ENCODE peak calls at places on chromosome 14, in six cellular contexts. K is 8988T, G is GM19239, S is M059J, H is HCEC 1CT, Y is WTC11. B is an unnamed sample.

GRCh38 chr14:22887260-22887989 is 4.4 kb downstream of the REM2 start:
- DNase-seq in G (peak), H (peak), Y (peak), S (peak), K (no peak), B (no peak)

GRCh38 chr14:22811752-22812151 is 3.5 kb downstream of the SLC7A7 start:
- DNase-seq in G (no peak), S (no peak), Y (no peak), H (no peak), K (no peak), B (no peak)

GRCh38 chr14:73755434-73756014 is 41.3 kb upstream of the PNMA1 start:
- DNase-seq in K (no peak), G (no peak), H (no peak), Y (no peak), S (peak), B (no peak)

GRCh38 chr14:29668201-29668600 is 259.4 kb downstream of the PRKD1 start:
- DNase-seq in K (no peak), Y (no peak), G (no peak), S (no peak), H (no peak), B (no peak)

GRCh38 chr14:66539034-66539433 is 31.1 kb downstream of the GPHN start:
- DNase-seq in Y (no peak), S (no peak), K (no peak), H (no peak), G (no peak), B (peak)

GRCh38 chr14:56490379-56490778 is 89.2 kb upstream of the TMEM260 start:
- DNase-seq in Y (no peak), S (peak), G (no peak), H (peak), K (no peak), B (no peak)

GRCh38 chr14:72590577-72590976 is 303.3 kb downstream of the DPF3 start:
- DNase-seq in G (no peak), K (no peak), H (no peak), Y (no peak), S (no peak), B (peak)

GRCh38 chr14:53399057-53399456 is 245.9 kb upstream of the DDHD1 start:
- DNase-seq in K (no peak), H (peak), G (no peak), S (peak), Y (peak), B (no peak)

GRCh38 chr14:35402323-35403084 is 2.0 kb downstream of the NFKBIA start:
- DNase-seq in G (no peak), H (no peak), K (no peak), Y (no peak), S (no peak), B (no peak)

GRCh38 chr14:87304404-87304803 is 688.6 kb downstream of the GALC start:
- DNase-seq in K (no peak), H (no peak), S (no peak), G (no peak), Y (no peak), B (no peak)

GRCh38 chr14:51652168-51653095 is 722 bp downstream of the FRMD6 start:
- DNase-seq in S (peak), G (peak), K (peak), Y (peak), H (peak), B (no peak)

GRCh38 chr14:61642246-61642982 is 52.9 kb upstream of the HIF1A start:
- DNase-seq in G (no peak), K (no peak), Y (no peak), H (peak), S (no peak), B (no peak)

GRCh38 chr14:86333506-86333905 is 803.6 kb downstream of the FLRT2 start:
- DNase-seq in K (no peak), S (no peak), Y (no peak), G (no peak), H (peak), B (no peak)

GRCh38 chr14:30621354-30621953 is 665 bp upstream of the SCFD1 start:
- DNase-seq in Y (no peak), G (no peak), H (peak), K (no peak), S (peak), B (peak)